ENCODE peak calls at places on chromosomes 7 and 10, in nine cellular contexts. Q is breast epithelium, Y is fibroblast of villous mesenchyme, M is uterus, X is NCI-H1092 treated with DMSO at 0.1 percent for 48 hours, D is LHCN-M2, O is myocyte, A is H9, F is GM23248. R is an unnamed sample.

GRCh38 chr7:91843831-91844230 is 36.7 kb downstream of the MTERF1 start:
- DNase-seq in F (no peak), O (no peak), D (no peak), M (no peak), Q (no peak), Y (no peak), X (no peak), A (no peak), R (no peak)

GRCh38 chr10:7027913-7028808 is 382.7 kb downstream of the SFMBT2 start:
- DNase-seq in X (no peak), Q (no peak), F (peak; percentile 45), M (no peak), Y (peak; percentile 50), O (no peak), D (no peak), A (no peak), R (no peak)

GRCh38 chr7:101058355-101058754 is 26.9 kb upstream of the TRIM56 start:
- DNase-seq in X (no peak), Y (peak; percentile 74), Q (peak; percentile 68), O (peak; percentile 83), D (peak; percentile 68), F (peak; percentile 52), M (peak; percentile 33), A (peak; percentile 77), R (peak; percentile 86)

GRCh38 chr7:149662591-149663095 is 110.7 kb downstream of the ZNF467 start:
- DNase-seq in M (no peak), Q (peak; percentile 61), A (peak; percentile 93), F (peak; percentile 72), O (peak; percentile 68), X (peak; percentile 15), Y (peak; percentile 75), D (peak; percentile 68), R (peak; percentile 75)

GRCh38 chr10:35639021-35639521 is 3.0 kb downstream of the FZD8 start:
- DNase-seq in Q (no peak), M (no peak), X (no peak), Y (no peak), F (no peak), D (no peak), A (peak; percentile 79), O (no peak), R (peak; percentile 28)

GRCh38 chr7:137342340-137342739 is 1.2 kb downstream of the PTN start:
- DNase-seq in M (no peak), Q (no peak), X (peak; percentile 26), F (peak; percentile 13), O (no peak), A (no peak), Y (peak; percentile 8), D (no peak), R (no peak)

GRCh38 chr7:117892821-117893220 is 19.6 kb upstream of the CTTNBP2 start:
- DNase-seq in Y (no peak), Q (no peak), O (no peak), M (no peak), A (no peak), F (no peak), D (no peak), X (no peak), R (no peak)

GRCh38 chr10:5195727-5196374 is 786 bp upstream of the AKR1C4 start:
- DNase-seq in O (no peak), Y (no peak), Q (no peak), M (no peak), D (no peak), A (no peak), X (no peak), F (no peak), R (no peak)

GRCh38 chr10:116183733-116184447 is 89.1 kb downstream of the GFRA1 start:
- DNase-seq in X (no peak), M (no peak), D (peak; percentile 27), Y (peak; percentile 20), Q (no peak), O (peak; percentile 58), F (peak; percentile 62), A (peak; percentile 49), R (peak; percentile 72)

GRCh38 chr7:69742237-69742636 is 144.0 kb downstream of the AUTS2 start:
- DNase-seq in X (no peak), F (no peak), M (no peak), O (no peak), D (no peak), Y (no peak), Q (no peak), A (no peak), R (no peak)